ENCODE peak calls at places on chromosomes 4 and X, in six cellular contexts. One of them, this sample, is unnamed.

GRCh38 chrX:65681810-65682209 is 14.4 kb downstream of the MSN start:
- DNase-seq in mesendoderm: no peak
- DNase-seq in HCT116: no peak
- DNase-seq in fibroblast of lung: no peak
- DNase-seq in IMR-90: no peak
- DNase-seq in tibial nerve: no peak
- DNase-seq in this sample: no peak

GRCh38 chr4:168124008-168124641 is 31.8 kb downstream of the ANXA10 start:
- DNase-seq in mesendoderm: no peak
- DNase-seq in HCT116: no peak
- DNase-seq in fibroblast of lung: peak
- DNase-seq in IMR-90: peak
- DNase-seq in tibial nerve: no peak
- DNase-seq in this sample: no peak

GRCh38 chr4:109411964-109412363 is 21.7 kb upstream of the SEC24B start:
- DNase-seq in mesendoderm: no peak
- DNase-seq in HCT116: no peak
- DNase-seq in fibroblast of lung: no peak
- DNase-seq in IMR-90: no peak
- DNase-seq in tibial nerve: no peak
- DNase-seq in this sample: no peak

GRCh38 chrX:119672252-119672825 is 20.6 kb downstream of the SEPTIN6 start:
- DNase-seq in mesendoderm: no peak
- DNase-seq in HCT116: no peak
- DNase-seq in fibroblast of lung: peak
- DNase-seq in IMR-90: peak
- DNase-seq in tibial nerve: no peak
- DNase-seq in this sample: no peak

GRCh38 chr4:38230121-38230728 is 270.0 kb downstream of the PTTG2 start:
- DNase-seq in mesendoderm: no peak
- DNase-seq in HCT116: peak
- DNase-seq in fibroblast of lung: no peak
- DNase-seq in IMR-90: no peak
- DNase-seq in tibial nerve: no peak
- DNase-seq in this sample: no peak

GRCh38 chr4:20043992-20044391 is 207.7 kb upstream of the SLIT2 start:
- DNase-seq in mesendoderm: no peak
- DNase-seq in HCT116: no peak
- DNase-seq in fibroblast of lung: peak
- DNase-seq in IMR-90: no peak
- DNase-seq in tibial nerve: no peak
- DNase-seq in this sample: no peak

GRCh38 chr4:127479031-127479622 is 153.6 kb upstream of the INTU start:
- DNase-seq in mesendoderm: peak
- DNase-seq in HCT116: peak
- DNase-seq in fibroblast of lung: peak
- DNase-seq in IMR-90: peak
- DNase-seq in tibial nerve: no peak
- DNase-seq in this sample: no peak

GRCh38 chr4:173257732-173258717 is 76.1 kb downstream of the HMGB2 start:
- DNase-seq in mesendoderm: peak
- DNase-seq in HCT116: peak
- DNase-seq in fibroblast of lung: peak
- DNase-seq in IMR-90: peak
- DNase-seq in tibial nerve: peak
- DNase-seq in this sample: peak

GRCh38 chr4:167196386-167196785 is 37.9 kb downstream of the SPOCK3 start:
- DNase-seq in mesendoderm: no peak
- DNase-seq in HCT116: no peak
- DNase-seq in fibroblast of lung: no peak
- DNase-seq in IMR-90: no peak
- DNase-seq in tibial nerve: no peak
- DNase-seq in this sample: no peak

GRCh38 chr4:152534541-152535231 is 1.2 kb downstream of the FBXW7 start:
- DNase-seq in mesendoderm: peak
- DNase-seq in HCT116: no peak
- DNase-seq in fibroblast of lung: peak
- DNase-seq in IMR-90: no peak
- DNase-seq in tibial nerve: no peak
- DNase-seq in this sample: no peak

GRCh38 chrX:13087322-13088154 is 43.1 kb upstream of the FAM9C start:
- DNase-seq in mesendoderm: no peak
- DNase-seq in HCT116: no peak
- DNase-seq in fibroblast of lung: no peak
- DNase-seq in IMR-90: peak
- DNase-seq in tibial nerve: no peak
- DNase-seq in this sample: no peak

GRCh38 chrX:31038585-31039326 is 33.1 kb downstream of the FTHL17 start:
- DNase-seq in mesendoderm: peak
- DNase-seq in HCT116: no peak
- DNase-seq in fibroblast of lung: peak
- DNase-seq in IMR-90: peak
- DNase-seq in tibial nerve: peak
- DNase-seq in this sample: no peak

GRCh38 chrX:31436424-31436823 is 364.6 kb upstream of the FTHL17 start:
- DNase-seq in mesendoderm: no peak
- DNase-seq in HCT116: no peak
- DNase-seq in fibroblast of lung: no peak
- DNase-seq in IMR-90: no peak
- DNase-seq in tibial nerve: no peak
- DNase-seq in this sample: no peak

GRCh38 chr4:8730681-8731080 is 138.1 kb downstream of the CPZ start:
- DNase-seq in mesendoderm: no peak
- DNase-seq in HCT116: no peak
- DNase-seq in fibroblast of lung: no peak
- DNase-seq in IMR-90: no peak
- DNase-seq in tibial nerve: no peak
- DNase-seq in this sample: no peak

GRCh38 chrX:63784902-63785692 is at the start of gene ARHGEF9:
- DNase-seq in mesendoderm: peak
- DNase-seq in HCT116: no peak
- DNase-seq in fibroblast of lung: peak
- DNase-seq in IMR-90: no peak
- DNase-seq in tibial nerve: peak
- DNase-seq in this sample: peak
- H3K27ac ChIP-seq in mesendoderm: no peak
- H3K27ac ChIP-seq in HCT116: no peak
- H3K27ac ChIP-seq in fibroblast of lung: no peak
- H3K27ac ChIP-seq in IMR-90: no peak
- H3K27ac ChIP-seq in tibial nerve: no peak
- H3K27ac ChIP-seq in this sample: no peak

DNA sequence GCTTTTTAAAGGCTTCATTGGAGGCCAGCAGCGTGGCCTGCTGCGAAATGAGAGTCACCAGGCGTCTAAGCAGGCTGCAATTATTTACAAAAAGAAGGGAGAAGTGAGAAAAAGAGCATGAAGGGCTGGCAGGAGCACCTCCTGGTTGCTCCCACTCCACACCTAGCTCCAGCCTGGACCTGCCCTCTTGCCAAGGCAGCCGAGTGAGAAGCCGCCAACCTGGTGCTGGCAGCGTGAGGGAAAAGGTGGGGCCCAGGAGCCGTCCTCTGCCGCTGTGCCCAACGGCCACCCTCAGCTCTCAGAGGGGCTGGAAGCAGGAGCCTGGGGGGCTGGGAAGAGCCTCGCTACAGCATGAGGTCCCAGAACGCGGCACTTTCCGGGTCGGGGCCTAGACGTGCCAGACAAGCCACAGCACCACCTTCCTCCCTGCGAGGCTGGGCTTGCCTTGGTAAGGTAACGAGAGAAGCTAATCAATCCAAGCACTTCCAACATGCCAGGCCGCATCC is 16.3 kb downstream of the SLC6A8 start:
- DNase-seq in mesendoderm: no peak
- DNase-seq in HCT116: no peak
- DNase-seq in fibroblast of lung: no peak
- DNase-seq in IMR-90: no peak
- DNase-seq in tibial nerve: no peak
- DNase-seq in this sample: no peak
- H3K27ac ChIP-seq in mesendoderm: no peak
- H3K27ac ChIP-seq in HCT116: no peak
- H3K27ac ChIP-seq in fibroblast of lung: no peak
- H3K27ac ChIP-seq in IMR-90: no peak
- H3K27ac ChIP-seq in tibial nerve: no peak
- H3K27ac ChIP-seq in this sample: no peak

DNA sequence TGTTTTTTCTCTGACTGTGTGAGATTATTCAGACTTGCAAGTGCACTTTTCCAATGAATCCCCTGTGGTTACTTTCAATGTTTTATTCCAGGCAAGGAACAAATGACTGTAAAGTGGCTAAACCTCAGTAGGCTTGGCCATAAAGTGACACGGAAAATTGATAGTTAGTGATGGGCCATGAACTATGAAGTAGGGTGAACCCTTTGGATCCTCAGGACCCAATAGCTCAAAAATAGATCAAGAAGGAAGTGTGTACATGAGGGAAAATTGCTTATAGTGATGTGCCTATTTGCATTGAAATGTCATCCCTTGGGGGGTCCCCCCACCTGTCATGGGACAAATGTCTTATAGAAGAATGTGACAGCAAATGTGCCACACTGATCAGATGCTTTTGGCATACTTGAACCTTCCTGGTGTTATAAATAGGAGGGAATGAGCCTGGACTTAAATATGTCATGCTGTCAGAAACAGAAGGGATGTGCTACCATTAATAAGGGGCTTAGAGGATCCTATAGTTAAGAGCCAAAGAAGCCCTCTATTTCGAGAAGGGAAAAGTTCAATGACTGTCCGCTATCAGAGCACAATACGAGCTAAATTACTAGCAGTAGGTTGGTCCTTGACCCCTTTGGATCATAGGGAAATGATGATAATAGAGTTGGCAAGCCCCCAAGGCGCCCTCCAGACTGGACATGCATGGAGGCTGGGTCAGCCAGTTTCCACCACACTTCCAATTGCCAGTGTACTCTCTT is 30.3 kb downstream of the SLC16A2 start:
- DNase-seq in mesendoderm: no peak
- DNase-seq in HCT116: no peak
- DNase-seq in fibroblast of lung: no peak
- DNase-seq in IMR-90: no peak
- DNase-seq in tibial nerve: no peak
- DNase-seq in this sample: no peak
- H3K27ac ChIP-seq in mesendoderm: no peak
- H3K27ac ChIP-seq in HCT116: no peak
- H3K27ac ChIP-seq in fibroblast of lung: no peak
- H3K27ac ChIP-seq in IMR-90: no peak
- H3K27ac ChIP-seq in tibial nerve: no peak
- H3K27ac ChIP-seq in this sample: no peak

GRCh38 chr4:75940692-75941253 is at the start of gene NAAA:
- DNase-seq in mesendoderm: peak
- DNase-seq in HCT116: peak
- DNase-seq in fibroblast of lung: peak
- DNase-seq in IMR-90: peak
- DNase-seq in tibial nerve: peak
- DNase-seq in this sample: peak

GRCh38 chr4:75935628-75936027 is 5.2 kb downstream of the NAAA start:
- DNase-seq in mesendoderm: no peak
- DNase-seq in HCT116: no peak
- DNase-seq in fibroblast of lung: no peak
- DNase-seq in IMR-90: no peak
- DNase-seq in tibial nerve: no peak
- DNase-seq in this sample: no peak

DNA sequence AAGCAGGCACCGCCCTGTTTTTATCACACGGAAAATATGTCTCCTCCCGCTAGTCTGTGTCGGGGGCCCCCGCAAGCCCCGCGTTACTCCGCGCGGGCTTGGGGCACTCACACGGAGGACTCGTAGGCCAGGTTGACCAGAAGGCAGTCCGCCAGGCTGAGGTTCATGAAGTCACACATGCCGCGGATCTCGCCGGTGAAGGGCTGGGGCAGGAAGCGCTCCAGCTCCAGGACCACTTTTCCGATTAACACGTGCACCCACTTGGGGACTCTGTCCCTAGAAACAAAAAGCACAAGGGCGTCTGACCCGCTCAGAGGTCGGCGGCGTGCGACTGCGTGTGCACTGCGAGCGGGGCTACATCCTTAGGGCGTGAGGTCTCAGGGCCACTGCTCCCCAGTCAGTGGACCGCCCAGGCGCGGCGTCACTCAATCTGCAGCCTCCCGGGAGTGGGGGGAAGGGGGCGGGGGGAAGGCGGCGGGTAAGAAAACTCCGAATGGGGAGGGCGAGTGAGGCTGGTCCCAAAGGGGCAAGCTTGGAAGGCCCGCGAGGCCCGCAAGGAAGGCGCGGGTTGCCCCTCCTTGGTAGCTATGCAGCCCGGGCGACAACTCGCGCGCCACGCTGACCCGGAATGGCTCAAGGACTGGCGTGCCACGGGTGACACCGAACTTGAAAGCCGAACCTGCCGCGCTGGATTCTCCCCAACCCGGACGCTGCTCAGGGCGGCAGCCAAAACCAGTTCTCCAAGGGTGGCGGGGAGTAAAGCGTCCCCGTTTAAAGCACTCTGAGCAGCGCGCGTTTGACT is 722 bp downstream of the NAAA start:
- DNase-seq in mesendoderm: peak
- DNase-seq in HCT116: peak
- DNase-seq in fibroblast of lung: peak
- DNase-seq in IMR-90: peak
- DNase-seq in tibial nerve: peak
- DNase-seq in this sample: peak
- H3K27ac ChIP-seq in mesendoderm: no peak
- H3K27ac ChIP-seq in HCT116: peak
- H3K27ac ChIP-seq in fibroblast of lung: peak
- H3K27ac ChIP-seq in IMR-90: peak
- H3K27ac ChIP-seq in tibial nerve: peak
- H3K27ac ChIP-seq in this sample: peak

DNA sequence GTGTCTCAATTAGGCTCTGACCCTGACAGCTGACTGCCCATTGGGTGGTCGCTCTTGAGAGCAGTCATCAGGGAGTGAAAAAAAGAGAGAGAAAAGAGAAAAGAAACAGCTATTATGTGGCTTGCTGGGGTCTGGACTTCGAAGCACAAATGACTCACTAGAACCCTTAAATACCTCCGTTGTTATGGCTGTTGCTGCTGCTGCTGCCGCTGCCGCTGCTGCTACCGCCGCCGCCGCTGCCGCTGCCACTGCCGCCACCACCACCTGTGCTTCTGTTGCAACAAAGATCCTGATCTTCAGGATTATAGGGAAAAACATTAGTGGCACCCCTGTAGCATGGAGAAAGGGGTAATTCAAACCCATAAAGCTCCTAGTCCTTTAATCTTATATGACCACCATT is 70.8 kb downstream of the GSPT2 start:
- DNase-seq in mesendoderm: no peak
- DNase-seq in HCT116: no peak
- DNase-seq in fibroblast of lung: no peak
- DNase-seq in IMR-90: no peak
- DNase-seq in tibial nerve: no peak
- DNase-seq in this sample: peak
- H3K27ac ChIP-seq in mesendoderm: no peak
- H3K27ac ChIP-seq in HCT116: no peak
- H3K27ac ChIP-seq in fibroblast of lung: no peak
- H3K27ac ChIP-seq in IMR-90: no peak
- H3K27ac ChIP-seq in tibial nerve: no peak
- H3K27ac ChIP-seq in this sample: no peak

GRCh38 chr4:93842512-93843252 is 14.1 kb downstream of the ATOH1 start:
- DNase-seq in mesendoderm: no peak
- DNase-seq in HCT116: no peak
- DNase-seq in fibroblast of lung: no peak
- DNase-seq in IMR-90: no peak
- DNase-seq in tibial nerve: no peak
- DNase-seq in this sample: no peak
- H3K27ac ChIP-seq in mesendoderm: no peak
- H3K27ac ChIP-seq in HCT116: no peak
- H3K27ac ChIP-seq in fibroblast of lung: no peak
- H3K27ac ChIP-seq in IMR-90: no peak
- H3K27ac ChIP-seq in tibial nerve: no peak
- H3K27ac ChIP-seq in this sample: no peak